ENCODE peak calls at places on chromosomes 2 and 18, in four cellular contexts. One of them, this sample, is unnamed.

GRCh38 chr18:79614211-79615028 is 65.2 kb upstream of the CTDP1 start:
- DNase-seq in HepG2: no peak
- DNase-seq in HCT116: no peak
- DNase-seq in K562: no peak
- DNase-seq in this sample: no peak

GRCh38 chr18:79578396-79579260 is 101.0 kb upstream of the CTDP1 start:
- DNase-seq in K562: no peak
- DNase-seq in HepG2: no peak
- DNase-seq in HCT116: no peak
- DNase-seq in this sample: no peak

GRCh38 chr2:16666453-16666801 is 793 bp upstream of the CYRIA start:
- DNase-seq in HepG2: no peak
- DNase-seq in K562: no peak
- DNase-seq in HCT116: no peak
- DNase-seq in this sample: peak

GRCh38 chr2:153059338-153060052 is 341.1 kb downstream of the ARL6IP6 start:
- DNase-seq in K562: no peak
- DNase-seq in HCT116: peak
- DNase-seq in HepG2: peak
- DNase-seq in this sample: peak

GRCh38 chr18:40883271-40883670 is 1071.8 kb upstream of the PIK3C3 start:
- DNase-seq in HCT116: no peak
- DNase-seq in K562: no peak
- DNase-seq in HepG2: no peak
- DNase-seq in this sample: no peak

GRCh38 chr2:74104839-74105238 is 42.9 kb downstream of the BOLA3 start:
- DNase-seq in HepG2: no peak
- DNase-seq in HCT116: no peak
- DNase-seq in K562: no peak
- DNase-seq in this sample: no peak

GRCh38 chr2:218671077-218671653 is 637 bp downstream of the RNF25 start:
- DNase-seq in HepG2: no peak
- DNase-seq in K562: no peak
- DNase-seq in HCT116: no peak
- DNase-seq in this sample: no peak

GRCh38 chr2:8148260-8148880 is 533.5 kb upstream of the ID2 start:
- DNase-seq in K562: no peak
- DNase-seq in HepG2: no peak
- DNase-seq in HCT116: peak
- DNase-seq in this sample: no peak

GRCh38 chr2:67389286-67389685 is 7.8 kb upstream of the ETAA1 start:
- DNase-seq in HCT116: no peak
- DNase-seq in HepG2: no peak
- DNase-seq in K562: no peak
- DNase-seq in this sample: no peak

GRCh38 chr2:36650031-36650430 is 46.5 kb upstream of the VIT start:
- DNase-seq in HCT116: peak
- DNase-seq in K562: no peak
- DNase-seq in HepG2: peak
- DNase-seq in this sample: no peak

GRCh38 chr2:62224976-62225375 is 29.1 kb downstream of the B3GNT2 start:
- DNase-seq in HCT116: no peak
- DNase-seq in HepG2: peak
- DNase-seq in K562: no peak
- DNase-seq in this sample: no peak

GRCh38 chr2:26925100-26925791 is 45.2 kb upstream of the MAPRE3 start:
- DNase-seq in K562: no peak
- DNase-seq in HepG2: peak
- DNase-seq in HCT116: no peak
- DNase-seq in this sample: no peak

GRCh38 chr2:128628996-128629395 is 310.3 kb upstream of the HS6ST1 start:
- DNase-seq in K562: no peak
- DNase-seq in HepG2: no peak
- DNase-seq in HCT116: no peak
- DNase-seq in this sample: no peak

GRCh38 chr18:23422751-23423418 is 30.2 kb upstream of the RIOK3 start:
- DNase-seq in HCT116: peak
- DNase-seq in K562: peak
- DNase-seq in HepG2: peak
- DNase-seq in this sample: no peak

GRCh38 chr18:62324917-62325805 is at the start of gene TNFRSF11A:
- DNase-seq in HepG2: no peak
- DNase-seq in K562: peak
- DNase-seq in HCT116: no peak
- DNase-seq in this sample: no peak

GRCh38 chr18:6682437-6683111 is 46.9 kb upstream of the ARHGAP28 start:
- DNase-seq in K562: peak
- DNase-seq in HCT116: no peak
- DNase-seq in HepG2: no peak
- DNase-seq in this sample: no peak

GRCh38 chr2:180394305-180394704 is 387.2 kb upstream of the CWC22 start:
- DNase-seq in HCT116: no peak
- DNase-seq in K562: no peak
- DNase-seq in HepG2: no peak
- DNase-seq in this sample: no peak

GRCh38 chr2:51013870-51014526 is 17.9 kb downstream of the NRXN1 start:
- DNase-seq in HCT116: no peak
- DNase-seq in K562: no peak
- DNase-seq in HepG2: no peak
- DNase-seq in this sample: no peak

GRCh38 chr2:240310645-240311044 is 124.8 kb upstream of the GPC1 start:
- DNase-seq in HepG2: no peak
- DNase-seq in K562: no peak
- DNase-seq in HCT116: no peak
- DNase-seq in this sample: no peak

GRCh38 chr2:229765721-229766120 is 51.4 kb upstream of the DNER start:
- DNase-seq in K562: no peak
- DNase-seq in HepG2: no peak
- DNase-seq in HCT116: no peak
- DNase-seq in this sample: no peak

GRCh38 chr2:225207026-225207425 is 164.8 kb upstream of the DOCK10 start:
- DNase-seq in K562: no peak
- DNase-seq in HepG2: no peak
- DNase-seq in HCT116: no peak
- DNase-seq in this sample: no peak

GRCh38 chr2:158131483-158131912 is 29.8 kb downstream of the UPP2 start:
- DNase-seq in HCT116: no peak
- DNase-seq in K562: no peak
- DNase-seq in HepG2: peak
- DNase-seq in this sample: no peak

GRCh38 chr18:616380-616995 is 19.7 kb downstream of the CLUL1 start:
- DNase-seq in HepG2: peak
- DNase-seq in K562: peak
- DNase-seq in HCT116: peak
- DNase-seq in this sample: no peak

GRCh38 chr18:617970-618504 is 21.2 kb downstream of the CLUL1 start:
- DNase-seq in HCT116: no peak
- DNase-seq in HepG2: no peak
- DNase-seq in K562: peak
- DNase-seq in this sample: no peak

GRCh38 chr18:614980-615607 is 18.3 kb downstream of the CLUL1 start:
- DNase-seq in HCT116: no peak
- DNase-seq in K562: no peak
- DNase-seq in HepG2: no peak
- DNase-seq in this sample: no peak

GRCh38 chr18:614193-614592 is 17.4 kb downstream of the CLUL1 start:
- DNase-seq in HCT116: no peak
- DNase-seq in K562: no peak
- DNase-seq in HepG2: no peak
- DNase-seq in this sample: no peak

GRCh38 chr18:615773-616172 is 19.0 kb downstream of the CLUL1 start:
- DNase-seq in K562: no peak
- DNase-seq in HepG2: no peak
- DNase-seq in HCT116: no peak
- DNase-seq in this sample: no peak
- TF ChIP-seq YY1 in K562: no peak
- TF ChIP-seq YY1 in HepG2: no peak
- TF ChIP-seq YY1 in HCT116: no peak
- TF ChIP-seq YY1 in this sample: no peak

GRCh38 chr2:42250925-42251324 is 81.8 kb downstream of the EML4 start:
- DNase-seq in K562: no peak
- DNase-seq in HepG2: no peak
- DNase-seq in HCT116: no peak
- DNase-seq in this sample: no peak

GRCh38 chr2:42252464-42252863 is 83.3 kb downstream of the EML4 start:
- DNase-seq in HCT116: no peak
- DNase-seq in HepG2: no peak
- DNase-seq in K562: no peak
- DNase-seq in this sample: no peak

GRCh38 chr2:42248846-42249245 is 79.7 kb downstream of the EML4 start:
- DNase-seq in HCT116: no peak
- DNase-seq in HepG2: no peak
- DNase-seq in K562: no peak
- DNase-seq in this sample: no peak

GRCh38 chr2:42249284-42249683 is 80.1 kb downstream of the EML4 start:
- DNase-seq in HCT116: no peak
- DNase-seq in HepG2: no peak
- DNase-seq in K562: no peak
- DNase-seq in this sample: no peak

GRCh38 chr2:42249887-42250286 is 80.7 kb downstream of the EML4 start:
- DNase-seq in HCT116: no peak
- DNase-seq in HepG2: no peak
- DNase-seq in K562: no peak
- DNase-seq in this sample: no peak
- H3K4me3 ChIP-seq in HCT116: no peak
- H3K4me3 ChIP-seq in HepG2: no peak
- H3K4me3 ChIP-seq in K562: no peak
- H3K4me3 ChIP-seq in this sample: no peak

GRCh38 chr2:6905668-6906067 is 11.5 kb upstream of the RNF144A start:
- DNase-seq in HepG2: no peak
- DNase-seq in K562: no peak
- DNase-seq in HCT116: no peak
- DNase-seq in this sample: no peak

GRCh38 chr2:6911721-6912120 is 5.5 kb upstream of the RNF144A start:
- DNase-seq in K562: no peak
- DNase-seq in HepG2: no peak
- DNase-seq in HCT116: no peak
- DNase-seq in this sample: no peak

GRCh38 chr2:6913415-6914157 is 3.6 kb upstream of the RNF144A start:
- DNase-seq in HepG2: no peak
- DNase-seq in HCT116: no peak
- DNase-seq in K562: no peak
- DNase-seq in this sample: no peak

GRCh38 chr2:6906165-6906751 is 11.0 kb upstream of the RNF144A start:
- DNase-seq in HepG2: no peak
- DNase-seq in K562: no peak
- DNase-seq in HCT116: no peak
- DNase-seq in this sample: no peak

DNA sequence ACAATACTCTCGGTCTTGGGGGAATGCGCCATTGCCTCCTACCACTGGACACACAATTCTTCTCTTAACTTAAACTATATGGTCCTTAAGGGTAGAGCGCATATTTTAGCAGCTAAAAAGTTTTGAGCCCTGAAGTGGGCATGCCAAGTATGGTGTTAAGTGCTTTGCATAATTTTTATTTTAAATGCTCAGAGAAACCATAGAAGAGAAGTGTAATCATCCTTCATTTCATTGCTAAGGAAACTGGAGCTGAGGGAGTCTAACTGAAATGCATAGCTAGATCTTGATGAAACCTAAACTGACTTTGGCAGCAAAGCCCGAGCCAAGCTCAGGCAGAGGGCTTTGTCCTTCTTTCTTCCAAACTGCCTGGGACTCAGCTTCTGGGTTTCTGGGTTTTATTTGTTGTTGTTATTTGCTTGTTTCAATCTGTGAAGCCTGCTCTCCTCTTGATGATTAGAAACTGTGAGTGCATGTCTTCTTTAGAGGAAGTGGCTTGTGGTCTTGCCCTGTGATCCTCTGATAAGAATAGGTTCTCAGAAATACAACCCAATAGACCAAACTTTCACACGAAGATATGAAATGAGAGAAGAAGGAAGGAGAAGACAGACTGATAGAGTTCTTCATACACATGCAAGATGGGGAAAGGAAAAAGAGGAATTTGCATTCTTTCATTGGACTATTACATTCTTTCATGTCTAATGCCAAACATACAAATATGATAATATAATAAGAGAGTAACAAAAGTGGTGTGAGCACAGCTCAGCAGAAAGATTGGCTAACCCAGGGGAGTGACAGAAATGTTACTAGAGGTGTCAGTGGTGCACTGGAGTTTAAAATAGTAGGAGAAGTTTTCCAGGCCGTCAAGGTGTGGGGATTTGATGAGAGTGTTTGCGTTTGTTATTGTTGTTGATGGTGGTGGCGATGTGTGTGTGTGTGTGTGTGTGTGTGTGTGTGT is 7.5 kb upstream of the RNF144A start:
- DNase-seq in HepG2: no peak
- DNase-seq in K562: peak
- DNase-seq in HCT116: no peak
- DNase-seq in this sample: no peak
- TF ChIP-seq YY1 in HepG2: no peak
- TF ChIP-seq YY1 in K562: no peak
- TF ChIP-seq YY1 in HCT116: no peak
- TF ChIP-seq YY1 in this sample: no peak

GRCh38 chr2:205650450-205650849 is 31.9 kb upstream of the NRP2 start:
- DNase-seq in K562: no peak
- DNase-seq in HCT116: no peak
- DNase-seq in HepG2: no peak
- DNase-seq in this sample: peak
- H3K4me3 ChIP-seq in K562: no peak
- H3K4me3 ChIP-seq in HCT116: no peak
- H3K4me3 ChIP-seq in HepG2: no peak
- H3K4me3 ChIP-seq in this sample: no peak

This sample was measured in NT2/D1.